ENCODE peak calls at places on chromosomes 4 and X, in six cellular contexts. A, R, E, D, K and P are unnamed samples.
A peak's percentile ranks its signal among the peaks of the same experiment; 100 is the strongest.

GRCh38 chr4:98358630-98359248 is 97.6 kb downstream of the RAP1GDS1 start:
- DNase-seq in K (no peak), R (no peak), A (no peak), E (no peak), D (no peak), P (no peak)

GRCh38 chr4:140158234-140159030 is 4.4 kb upstream of the MAML3 start:
- DNase-seq in K (no peak), R (no peak), E (no peak), D (peak; percentile 62), A (peak; percentile 71), P (no peak)

GRCh38 chrX:29553542-29553941 is 661.8 kb upstream of the MAGEB2 start:
- DNase-seq in D (no peak), R (no peak), A (no peak), E (no peak), K (no peak), P (no peak)

GRCh38 chr4:105622269-105622668 is 69.8 kb downstream of the ARHGEF38 start:
- DNase-seq in K (no peak), E (no peak), R (no peak), A (no peak), D (no peak), P (no peak)

GRCh38 chr4:144202091-144202490 is 61.6 kb upstream of the GYPA start:
- DNase-seq in D (no peak), R (no peak), A (no peak), E (no peak), K (no peak), P (no peak)

GRCh38 chrX:66005832-66006449 is 33.9 kb downstream of the VSIG4 start:
- DNase-seq in R (no peak), K (no peak), D (no peak), A (no peak), E (no peak), P (no peak)

GRCh38 chrX:149630681-149631292 is 805 bp downstream of the TMEM185A start:
- DNase-seq in R (no peak), A (no peak), K (no peak), D (no peak), E (no peak), P (no peak)

GRCh38 chr4:185143596-185143969 is 517 bp downstream of the SLC25A4 start:
- DNase-seq in R (no peak), E (no peak), A (peak; percentile 47), K (no peak), D (peak; percentile 58), P (no peak)

GRCh38 chrX:80816051-80816450 is 6.4 kb upstream of the BRWD3 start:
- DNase-seq in D (no peak), A (no peak), E (no peak), K (no peak), R (no peak), P (no peak)

GRCh38 chrX:133414399-133415275 is 652 bp downstream of the GPC4 start:
- DNase-seq in E (no peak), A (no peak), K (no peak), R (no peak), D (peak; percentile 12), P (no peak)

GRCh38 chrX:101237041-101237440 is 17.5 kb downstream of the DRP2 start:
- DNase-seq in D (no peak), K (no peak), R (no peak), A (no peak), E (no peak), P (no peak)

GRCh38 chr4:127782025-127782274 is 172 bp upstream of the HSPA4L start:
- DNase-seq in E (peak; percentile 83), D (peak; percentile 87), K (peak; percentile 65), A (peak; percentile 87), R (no peak), P (no peak)

GRCh38 chrX:30979271-30979670 is 90.2 kb upstream of the TAB3 start:
- DNase-seq in K (no peak), A (no peak), R (no peak), D (no peak), E (no peak), P (no peak)

GRCh38 chrX:79506001-79506400 is 138.9 kb upstream of the ITM2A start:
- DNase-seq in A (no peak), E (no peak), D (no peak), R (no peak), K (no peak), P (no peak)

GRCh38 chr4:54558889-54559682 is 98.7 kb upstream of the KIT start:
- DNase-seq in K (no peak), A (no peak), E (no peak), R (no peak), D (no peak), P (peak; percentile 4)

GRCh38 chrX:131677655-131678628 is 134.1 kb downstream of the OR13H1 start:
- DNase-seq in K (peak; percentile 18), E (peak; percentile 17), R (no peak), A (peak; percentile 47), D (peak; percentile 31), P (no peak)

GRCh38 chr4:145097331-145097820 is 620 bp downstream of the ANAPC10 start:
- DNase-seq in K (no peak), A (no peak), E (no peak), R (no peak), D (no peak), P (no peak)

GRCh38 chrX:155751131-155751530 is 130.0 kb upstream of the VAMP7 start:
- DNase-seq in E (no peak), A (no peak), R (no peak), D (no peak), K (no peak), P (no peak)

GRCh38 chr4:68451246-68452211 is 4.3 kb downstream of the TMPRSS11E start:
- DNase-seq in K (no peak), E (peak; percentile 44), D (no peak), R (no peak), A (no peak), P (no peak)

GRCh38 chr4:71206763-71207162 is 132.1 kb upstream of the SLC4A4 start:
- DNase-seq in R (no peak), K (no peak), E (no peak), A (no peak), D (no peak), P (no peak)

GRCh38 chrX:141936080-141936479 is 32.4 kb downstream of the MAGEC1 start:
- DNase-seq in E (no peak), A (no peak), K (no peak), R (no peak), D (no peak), P (no peak)

GRCh38 chrX:29926659-29927058 is 288.7 kb upstream of the MAGEB2 start:
- DNase-seq in E (no peak), R (no peak), K (no peak), D (no peak), A (no peak), P (no peak)

GRCh38 chr4:78534286-78534955 is 17.1 kb upstream of the ANXA3 start:
- DNase-seq in E (no peak), K (peak; percentile 89), R (no peak), A (no peak), D (no peak), P (no peak)

GRCh38 chrX:48960291-48960690 is 2.9 kb upstream of the OTUD5 start:
- DNase-seq in K (no peak), A (no peak), R (no peak), D (peak; percentile 30), E (no peak), P (no peak)

GRCh38 chr4:132596186-132596585 is 552.9 kb upstream of the PCDH10 start:
- DNase-seq in R (no peak), K (no peak), E (no peak), D (no peak), A (no peak), P (no peak)

GRCh38 chr4:132593717-132594400 is 555.2 kb upstream of the PCDH10 start:
- DNase-seq in K (no peak), R (no peak), A (no peak), E (no peak), D (no peak), P (no peak)

GRCh38 chr4:132587626-132588025 is 561.5 kb upstream of the PCDH10 start:
- DNase-seq in A (no peak), E (no peak), D (no peak), R (no peak), K (no peak), P (no peak)

GRCh38 chr4:132592850-132593249 is 556.2 kb upstream of the PCDH10 start:
- DNase-seq in D (no peak), R (no peak), A (no peak), E (no peak), K (no peak), P (no peak)

GRCh38 chr4:132592340-132592739 is 556.8 kb upstream of the PCDH10 start:
- DNase-seq in E (no peak), A (no peak), D (no peak), K (no peak), R (no peak), P (no peak)
- TF ChIP-seq POLR2A in E (no peak), A (no peak), D (no peak), K (no peak), R (no peak), P (no peak)

DNA sequence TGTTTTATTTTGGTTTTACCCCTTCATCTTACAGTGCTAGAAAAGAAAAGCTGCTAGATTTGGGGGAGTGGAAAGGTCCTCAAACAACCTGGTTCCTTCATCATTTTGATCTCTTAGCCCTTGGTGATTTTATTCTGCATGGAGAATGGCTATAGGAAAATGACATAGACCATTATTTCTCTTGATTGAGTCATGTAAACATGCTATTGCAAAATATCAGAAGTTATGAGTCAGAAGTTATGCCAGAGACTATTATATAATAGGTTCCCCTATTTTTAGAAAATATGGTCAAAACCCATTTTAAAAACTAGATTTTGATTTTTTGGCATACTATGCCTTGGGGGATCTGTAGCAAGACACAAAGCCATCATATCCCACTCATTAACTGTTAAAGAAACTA is 83.7 kb upstream of the FAM9C start:
- DNase-seq in K (no peak), E (no peak), D (no peak), R (no peak), A (no peak), P (no peak)
- TF ChIP-seq POLR2AphosphoS5 in K (no peak), E (no peak), D (peak; percentile 18), R (no peak), A (no peak), P (no peak)

GRCh38 chr4:22487333-22487732 is 28.5 kb downstream of the ADGRA3 start:
- DNase-seq in R (no peak), K (no peak), A (no peak), E (no peak), D (no peak), P (peak; percentile 39)

GRCh38 chr4:22486276-22486675 is 29.6 kb downstream of the ADGRA3 start:
- DNase-seq in R (no peak), A (no peak), D (no peak), E (no peak), K (no peak), P (no peak)

GRCh38 chr4:22485751-22486150 is 30.1 kb downstream of the ADGRA3 start:
- DNase-seq in K (no peak), E (no peak), A (no peak), D (no peak), R (no peak), P (peak; percentile 60)

GRCh38 chr4:22490718-22491330 is 25.0 kb downstream of the ADGRA3 start:
- DNase-seq in D (peak; percentile 50), A (no peak), R (no peak), E (no peak), K (no peak), P (peak; percentile 50)

GRCh38 chr4:22488136-22488535 is 27.7 kb downstream of the ADGRA3 start:
- DNase-seq in E (no peak), A (no peak), R (no peak), D (no peak), K (no peak), P (peak; percentile 62)
- H3K4me1 ChIP-seq in E (peaks cover 13% of the 10 kb centered on the region), A (peaks cover 21% of the 10 kb centered on the region), R (peaks cover 10% of the 10 kb centered on the region), D (peaks cover 12% of the 10 kb centered on the region), K (peaks cover 9% of the 10 kb centered on the region), P (peaks cover 6% of the 10 kb centered on the region)

DNA sequence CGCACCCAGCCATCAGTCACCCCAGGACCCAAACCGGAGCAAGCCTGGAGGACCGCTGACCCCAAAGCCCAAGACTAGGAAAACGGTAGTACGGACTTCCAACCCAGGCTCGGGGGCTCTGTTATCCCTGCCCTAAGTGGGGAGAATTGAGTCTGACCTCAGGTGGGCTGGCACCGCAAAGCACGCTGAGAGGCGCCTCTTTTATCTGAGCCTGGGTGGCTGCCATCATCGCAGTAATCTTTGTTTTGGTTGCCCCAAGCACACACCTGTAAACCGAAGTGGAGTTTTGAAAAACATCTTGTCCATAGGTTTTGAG is 894 bp upstream of the SH3RF1 start:
- DNase-seq in E (no peak), K (no peak), A (no peak), D (peak; percentile 22), R (no peak), P (no peak)
- TF ChIP-seq POLR2A in E (no peak), K (no peak), A (no peak), D (no peak), R (no peak), P (no peak)